ENCODE peak calls at places on chromosome 4, in seven cellular contexts. W is PC-3, K is PC-9, E is OCI-LY7, Z is SJSA1, S is sigmoid colon, M is Peyer's patch. L is an unnamed sample.
A peak's percentile ranks its signal among the peaks of the same experiment; 100 is the strongest.

GRCh38 chr4:48602222-48602621 is 112.2 kb downstream of the ZAR1 start:
- DNase-seq in W (peak; percentile 82), K (no peak), E (no peak), Z (peak; percentile 6), S (no peak), M (no peak), L (no peak)

GRCh38 chr4:105088110-105088879 is 58.4 kb upstream of the TET2 start:
- DNase-seq in W (peak; percentile 15), K (no peak), E (no peak), Z (peak; percentile 86), S (no peak), M (no peak), L (no peak)

GRCh38 chr4:47852121-47852520 is 14.3 kb upstream of the CORIN start:
- DNase-seq in W (no peak), K (no peak), E (no peak), Z (no peak), S (no peak), M (no peak), L (no peak)

GRCh38 chr4:32226733-32227132 is 1506.6 kb downstream of the PCDH7 start:
- DNase-seq in W (no peak), K (no peak), E (no peak), Z (no peak), S (no peak), M (no peak), L (no peak)

GRCh38 chr4:163536101-163536500 is 41.6 kb downstream of the TMA16 start:
- DNase-seq in W (no peak), K (no peak), E (no peak), Z (no peak), S (no peak), M (no peak), L (no peak)

GRCh38 chr4:46931981-46932380 is 22.9 kb upstream of the COX7B2 start:
- DNase-seq in W (peak; percentile 41), K (no peak), E (peak; percentile 14), Z (no peak), S (no peak), M (peak; percentile 71), L (peak; percentile 44)

GRCh38 chr4:70754990-70755688 is 33.4 kb downstream of the RUFY3 start:
- DNase-seq in W (no peak), K (no peak), E (peak; percentile 35), Z (no peak), S (no peak), M (no peak), L (no peak)

GRCh38 chr4:165905405-165906027 is 32.5 kb downstream of the TLL1 start:
- DNase-seq in W (peak; percentile 59), K (peak; percentile 36), E (no peak), Z (no peak), S (no peak), M (no peak), L (no peak)

GRCh38 chr4:108619372-108620100 is 840 bp upstream of the RPL34 start:
- DNase-seq in W (no peak), K (no peak), E (no peak), Z (no peak), S (no peak), M (peak; percentile 52), L (no peak)

GRCh38 chr4:159981457-159981856 is 878.6 kb downstream of the RAPGEF2 start:
- DNase-seq in W (no peak), K (no peak), E (no peak), Z (no peak), S (no peak), M (no peak), L (no peak)

GRCh38 chr4:148854203-148854602 is 412.0 kb upstream of the NR3C2 start:
- DNase-seq in W (no peak), K (no peak), E (no peak), Z (no peak), S (no peak), M (no peak), L (no peak)

GRCh38 chr4:102554988-102555387 is 53.8 kb downstream of the NFKB1 start:
- DNase-seq in W (no peak), K (no peak), E (no peak), Z (no peak), S (no peak), M (no peak), L (no peak)

GRCh38 chr4:184370711-184371389 is 103.5 kb downstream of the IRF2 start:
- DNase-seq in W (no peak), K (no peak), E (no peak), Z (peak; percentile 75), S (no peak), M (no peak), L (no peak)

GRCh38 chr4:184371390-184371787 is 103.0 kb downstream of the IRF2 start:
- DNase-seq in W (no peak), K (no peak), E (no peak), Z (no peak), S (no peak), M (no peak), L (no peak)

GRCh38 chr4:184369871-184370270 is 104.5 kb downstream of the IRF2 start:
- DNase-seq in W (no peak), K (no peak), E (no peak), Z (no peak), S (no peak), M (no peak), L (no peak)

GRCh38 chr4:184368731-184369130 is 105.6 kb downstream of the IRF2 start:
- DNase-seq in W (no peak), K (no peak), E (no peak), Z (no peak), S (no peak), M (no peak), L (no peak)

GRCh38 chr4:184368290-184368689 is 106.1 kb downstream of the IRF2 start:
- DNase-seq in W (no peak), K (no peak), E (peak; percentile 73), Z (no peak), S (no peak), M (no peak), L (no peak)
- H3K4me1 ChIP-seq in W (no peaks in the 10 kb centered on the region), K (no peaks in the 10 kb centered on the region), E (peaks cover 48% of the 10 kb centered on the region), Z (peaks cover 27% of the 10 kb centered on the region), S (no peaks in the 10 kb centered on the region), M (no peaks in the 10 kb centered on the region), L (no peaks in the 10 kb centered on the region)

DNA sequence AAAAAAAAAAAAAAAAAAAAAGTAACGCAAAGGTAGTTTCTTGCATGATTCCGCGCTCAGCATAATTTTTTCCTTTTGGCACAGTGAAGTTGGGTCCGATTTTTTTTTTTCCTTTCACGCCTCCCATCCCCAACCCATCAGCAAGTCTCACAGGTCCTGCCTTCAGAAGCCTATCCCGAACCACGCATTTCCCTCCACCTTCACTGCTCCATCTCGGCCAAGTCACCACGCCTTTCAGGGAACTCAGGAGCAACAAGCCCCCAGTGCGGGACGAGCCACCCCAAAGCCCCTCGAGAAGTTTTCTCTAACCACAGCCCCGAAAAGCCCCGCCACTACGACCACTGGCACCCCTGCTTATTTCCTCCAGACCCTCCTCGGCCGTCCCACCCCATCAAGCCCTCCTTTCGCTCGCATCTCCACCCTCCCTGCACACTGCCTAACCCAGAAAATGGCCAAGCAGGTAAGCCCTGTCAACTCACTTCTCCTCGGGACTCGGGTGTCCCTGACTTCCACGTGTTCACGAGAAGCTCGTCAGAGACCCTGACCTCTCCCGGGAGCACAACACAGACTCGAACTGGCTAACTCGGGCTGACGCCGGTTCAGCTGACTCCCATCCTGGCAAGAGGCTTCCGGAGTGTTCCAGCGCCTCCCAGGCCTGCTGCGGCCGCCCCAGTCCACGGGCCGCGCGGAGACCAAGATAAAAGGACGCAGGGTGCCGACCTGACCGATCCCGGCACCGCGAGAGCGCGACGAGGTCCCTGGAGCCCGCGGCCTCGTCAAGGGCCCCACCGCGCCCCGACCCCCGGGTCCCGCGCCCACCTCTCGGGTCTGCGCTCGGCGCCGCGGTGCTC is 839 bp downstream of the SLBP start:
- DNase-seq in W (peak; percentile 5), K (no peak), E (peak; percentile 59), Z (peak; percentile 30), S (peak; percentile 83), M (peak; percentile 78), L (peak; percentile 81)
- H3K4me1 ChIP-seq in W (peaks cover 28% of the 10 kb centered on the region), K (peaks cover 20% of the 10 kb centered on the region), E (peaks cover 51% of the 10 kb centered on the region), Z (peaks cover 7% of the 10 kb centered on the region), S (peaks cover 52% of the 10 kb centered on the region), M (no peaks in the 10 kb centered on the region), L (peaks cover 9% of the 10 kb centered on the region)

DNA sequence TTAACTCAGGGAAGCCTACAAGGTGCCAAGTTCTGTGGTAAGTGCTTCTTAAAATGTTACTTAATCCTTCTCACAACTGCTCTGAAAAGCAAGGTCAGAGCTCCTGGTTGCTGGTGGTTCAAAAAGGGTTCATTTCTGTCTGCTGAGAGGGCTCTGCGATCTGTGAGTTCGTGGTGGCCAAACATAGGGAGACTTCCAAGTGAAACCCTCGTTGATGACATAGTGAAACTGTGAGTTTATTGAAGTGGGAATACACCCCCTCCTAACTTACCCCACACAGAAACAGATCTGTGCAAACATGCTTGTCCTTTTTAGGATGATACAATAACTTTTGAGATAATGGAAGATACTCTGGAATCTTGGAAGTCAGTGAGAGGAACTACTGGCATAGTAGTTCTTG is 164.8 kb upstream of the PGRMC2 start:
- DNase-seq in W (no peak), K (no peak), E (no peak), Z (no peak), S (no peak), M (no peak), L (no peak)
- H3K4me1 ChIP-seq in W (peaks cover 7% of the 10 kb centered on the region), K (peaks cover 4% of the 10 kb centered on the region), E (no peaks in the 10 kb centered on the region), Z (peaks cover 28% of the 10 kb centered on the region), S (peaks cover 26% of the 10 kb centered on the region), M (no peaks in the 10 kb centered on the region), L (peaks cover 3% of the 10 kb centered on the region)

DNA sequence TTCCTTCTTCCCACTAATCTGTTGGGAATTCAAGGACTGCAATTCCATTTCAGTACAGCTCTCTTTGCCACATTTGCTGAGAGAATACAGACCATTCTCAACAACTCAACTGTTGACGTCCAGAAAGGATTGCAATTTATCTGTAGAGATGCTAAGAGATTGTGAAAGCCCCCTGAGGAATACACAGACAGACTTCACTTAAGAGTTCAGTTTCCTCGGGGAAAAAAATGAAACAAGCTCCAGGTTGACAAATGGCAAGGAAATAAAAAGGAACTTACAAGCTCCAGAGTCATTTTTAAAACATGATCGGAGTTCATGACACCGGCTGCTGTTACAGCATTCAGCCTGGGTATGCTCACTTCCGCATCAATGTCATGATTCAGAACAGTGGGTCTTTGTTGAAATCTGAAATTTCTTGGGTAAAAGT is 13.8 kb downstream of the TLR10 start:
- DNase-seq in W (no peak), K (no peak), E (no peak), Z (no peak), S (no peak), M (no peak), L (no peak)
- H3K4me1 ChIP-seq in W (no peaks in the 10 kb centered on the region), K (no peaks in the 10 kb centered on the region), E (peaks cover 23% of the 10 kb centered on the region), Z (no peaks in the 10 kb centered on the region), S (no peaks in the 10 kb centered on the region), M (no peaks in the 10 kb centered on the region), L (peaks cover 2% of the 10 kb centered on the region)

DNA sequence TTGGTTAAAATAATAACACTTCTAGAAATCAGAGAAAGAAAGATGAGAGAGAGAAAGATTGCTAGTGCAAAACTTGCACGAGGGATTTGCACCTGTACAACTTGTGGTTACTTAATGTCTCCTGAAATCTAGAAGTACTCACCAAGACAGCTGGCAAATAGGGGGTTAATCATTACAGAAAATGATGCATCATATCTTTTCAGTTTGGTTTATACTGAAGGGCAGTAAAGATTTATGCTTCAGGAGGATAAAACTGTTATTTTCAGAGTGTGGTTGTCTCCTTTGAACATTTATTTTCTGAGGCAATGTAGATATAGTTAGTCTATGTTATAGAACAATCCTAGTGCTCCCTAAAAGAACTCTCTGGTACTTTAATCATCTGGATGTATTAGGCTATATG is 13.2 kb downstream of the ATOH1 start:
- DNase-seq in W (no peak), K (no peak), E (no peak), Z (no peak), S (no peak), M (no peak), L (no peak)
- H3K4me1 ChIP-seq in W (no peaks in the 10 kb centered on the region), K (no peaks in the 10 kb centered on the region), E (no peaks in the 10 kb centered on the region), Z (peaks cover 2% of the 10 kb centered on the region), S (no peaks in the 10 kb centered on the region), M (no peaks in the 10 kb centered on the region), L (no peaks in the 10 kb centered on the region)